ENCODE peak calls at places on chromosomes 5 and 9, in eight cellular contexts. V is lower lobe of right lung, X is amygdala, K is aorta, T is ascending aorta, A is KBM-7, I is neural progenitor cell, F is NCI-H1092 treated with DMSO at 0.1 percent for 48 hours. S is an unnamed sample.
A peak's percentile ranks its signal among the peaks of the same experiment; 100 is the strongest.

GRCh38 chr9:33167949-33168535 is 906 bp upstream of the B4GALT1 start:
- DNase-seq in X (no peak), K (no peak), T (peak; percentile 70), V (peak; percentile 54), I (no peak), A (peak; percentile 68), F (no peak), S (no peak)

GRCh38 chr9:108271646-108272349 is 584.0 kb downstream of the ACTL7B start:
- DNase-seq in V (no peak), X (no peak), A (no peak), I (peak; percentile 49), T (no peak), F (peak; percentile 98), K (no peak), S (no peak)

GRCh38 chr9:88777498-88778312 is 213.6 kb upstream of the S1PR3 start:
- DNase-seq in T (no peak), A (peak; percentile 78), I (peak; percentile 70), K (no peak), F (no peak), X (no peak), V (no peak), S (no peak)

GRCh38 chr9:77016526-77017504 is 2.6 kb upstream of the FOXB2 start:
- DNase-seq in X (no peak), K (no peak), I (peak; percentile 71), T (no peak), V (no peak), A (no peak), F (no peak), S (no peak)

GRCh38 chr5:147446528-147446927 is 63.3 kb downstream of the DPYSL3 start:
- DNase-seq in A (no peak), F (no peak), K (no peak), V (no peak), X (no peak), I (no peak), T (no peak), S (no peak)

GRCh38 chr9:4803670-4804530 is 11.2 kb downstream of the RCL1 start:
- DNase-seq in T (no peak), X (no peak), I (no peak), F (no peak), K (no peak), V (no peak), A (no peak), S (no peak)

GRCh38 chr9:16133556-16134227 is 580.8 kb downstream of the CCDC171 start:
- DNase-seq in I (peak; percentile 90), K (peak; percentile 80), V (peak; percentile 52), F (peak; percentile 49), A (peak; percentile 67), X (no peak), T (no peak), S (no peak)

GRCh38 chr5:79840085-79840990 is 150.7 kb downstream of the CMYA5 start:
- DNase-seq in F (no peak), X (no peak), T (no peak), I (peak; percentile 14), K (no peak), A (no peak), V (no peak), S (no peak)

GRCh38 chr5:51618234-51618633 is 235.0 kb downstream of the ISL1 start:
- DNase-seq in I (peak; percentile 7), K (no peak), A (no peak), X (no peak), V (no peak), T (no peak), F (no peak), S (no peak)

GRCh38 chr9:78899006-78899405 is 602.1 kb downstream of the PSAT1 start:
- DNase-seq in T (no peak), V (no peak), A (no peak), X (no peak), F (no peak), K (no peak), I (no peak), S (no peak)

GRCh38 chr5:88602584-88602983 is 280.4 kb downstream of the MEF2C start:
- DNase-seq in V (no peak), T (no peak), I (peak; percentile 13), X (no peak), F (no peak), K (peak; percentile 65), A (peak; percentile 40), S (no peak)

GRCh38 chr9:95770653-95771131 is 104.8 kb upstream of the ERCC6L2 start:
- DNase-seq in K (no peak), T (no peak), I (peak; percentile 89), X (no peak), V (no peak), F (no peak), A (no peak), S (no peak)

GRCh38 chr5:18305288-18305899 is 671.1 kb downstream of the TAF11L14 start:
- DNase-seq in K (no peak), X (no peak), T (no peak), V (no peak), A (peak; percentile 44), I (peak; percentile 57), F (peak; percentile 26), S (no peak)

GRCh38 chr9:68560131-68560844 is 19.6 kb upstream of the TMEM252 start:
- DNase-seq in K (no peak), I (peak; percentile 53), X (no peak), T (no peak), V (peak; percentile 71), F (no peak), A (peak; percentile 69), S (peak; percentile 76)

GRCh38 chr5:105907016-105907415 is 1763.7 kb downstream of the EFNA5 start:
- DNase-seq in K (no peak), F (no peak), A (no peak), V (no peak), T (no peak), X (no peak), I (no peak), S (no peak)

S was measured in upper lobe of right lung.